ENCODE peak calls at places on chromosomes 16 and 17, in five cellular contexts. One of them, this sample, is unnamed.
A peak's percentile ranks its signal among the peaks of the same experiment; 100 is the strongest.

GRCh38 chr16:4309833-4310266 is 6.0 kb upstream of the GLIS2 start:
- DNase-seq in fibroblast of lung: peak; percentile 83
- DNase-seq in esophagus squamous epithelium: no peak
- DNase-seq in PC-3: peak; percentile 58
- DNase-seq in AG09319: peak; percentile 79
- DNase-seq in this sample: no peak

GRCh38 chr17:850828-851759 is 68.9 kb downstream of the MRM3 start:
- DNase-seq in fibroblast of lung: peak; percentile 30
- DNase-seq in PC-3: no peak
- DNase-seq in esophagus squamous epithelium: no peak
- DNase-seq in AG09319: no peak
- DNase-seq in this sample: no peak

GRCh38 chr17:51165680-51166197 is 472 bp upstream of the NME2 start:
- DNase-seq in AG09319: no peak
- DNase-seq in PC-3: no peak
- DNase-seq in fibroblast of lung: no peak
- DNase-seq in esophagus squamous epithelium: no peak
- DNase-seq in this sample: no peak

GRCh38 chr16:46746821-46747776 is 1.0 kb downstream of the MYLK3 start:
- DNase-seq in AG09319: no peak
- DNase-seq in fibroblast of lung: no peak
- DNase-seq in esophagus squamous epithelium: no peak
- DNase-seq in PC-3: no peak
- DNase-seq in this sample: no peak

GRCh38 chr17:37417852-37418251 is 11.2 kb downstream of the TADA2A start:
- DNase-seq in fibroblast of lung: peak; percentile 13
- DNase-seq in AG09319: no peak
- DNase-seq in PC-3: peak; percentile 38
- DNase-seq in esophagus squamous epithelium: no peak
- DNase-seq in this sample: no peak

GRCh38 chr17:50863221-50863843 is 2.8 kb downstream of the TOB1 start:
- DNase-seq in PC-3: peak; percentile 67
- DNase-seq in fibroblast of lung: peak; percentile 49
- DNase-seq in esophagus squamous epithelium: no peak
- DNase-seq in AG09319: no peak
- DNase-seq in this sample: peak; percentile 53

GRCh38 chr16:82603784-82604411 is 22.9 kb upstream of the CDH13 start:
- DNase-seq in esophagus squamous epithelium: no peak
- DNase-seq in fibroblast of lung: peak; percentile 75
- DNase-seq in AG09319: no peak
- DNase-seq in PC-3: peak; percentile 47
- DNase-seq in this sample: no peak

GRCh38 chr16:1054660-1055556 is 17.6 kb upstream of the SSTR5 start:
- DNase-seq in AG09319: no peak
- DNase-seq in esophagus squamous epithelium: no peak
- DNase-seq in PC-3: peak; percentile 50
- DNase-seq in fibroblast of lung: peak; percentile 42
- DNase-seq in this sample: no peak

GRCh38 chr17:61597606-61598005 is 6.6 kb upstream of the NACA2 start:
- DNase-seq in fibroblast of lung: no peak
- DNase-seq in esophagus squamous epithelium: no peak
- DNase-seq in AG09319: no peak
- DNase-seq in PC-3: no peak
- DNase-seq in this sample: no peak

GRCh38 chr17:36647598-36647997 is 46.2 kb downstream of the MRM1 start:
- DNase-seq in esophagus squamous epithelium: no peak
- DNase-seq in AG09319: no peak
- DNase-seq in fibroblast of lung: no peak
- DNase-seq in PC-3: no peak
- DNase-seq in this sample: no peak

GRCh38 chr17:17347234-17347955 is 44.2 kb downstream of the NT5M start:
- DNase-seq in PC-3: no peak
- DNase-seq in esophagus squamous epithelium: no peak
- DNase-seq in fibroblast of lung: no peak
- DNase-seq in AG09319: no peak
- DNase-seq in this sample: no peak

GRCh38 chr17:79939755-79940154 is 95.9 kb downstream of the TBC1D16 start:
- DNase-seq in PC-3: no peak
- DNase-seq in fibroblast of lung: no peak
- DNase-seq in AG09319: no peak
- DNase-seq in esophagus squamous epithelium: no peak
- DNase-seq in this sample: no peak

GRCh38 chr17:81735181-81736102 is 23.4 kb downstream of the SLC25A10 start:
- DNase-seq in esophagus squamous epithelium: no peak
- DNase-seq in AG09319: no peak
- DNase-seq in PC-3: peak; percentile 70
- DNase-seq in fibroblast of lung: no peak
- DNase-seq in this sample: peak; percentile 67

GRCh38 chr17:50161023-50161910 is 4.5 kb upstream of the SGCA start:
- DNase-seq in fibroblast of lung: peak; percentile 87
- DNase-seq in AG09319: peak; percentile 73
- DNase-seq in esophagus squamous epithelium: peak; percentile 65
- DNase-seq in PC-3: peak; percentile 95
- DNase-seq in this sample: peak; percentile 98

GRCh38 chr16:72349719-72350118 is 177.8 kb upstream of the PMFBP1 start:
- DNase-seq in PC-3: no peak
- DNase-seq in AG09319: no peak
- DNase-seq in fibroblast of lung: no peak
- DNase-seq in esophagus squamous epithelium: no peak
- DNase-seq in this sample: no peak

GRCh38 chr17:10226930-10227695 is 28.7 kb upstream of the GAS7 start:
- DNase-seq in PC-3: peak; percentile 31
- DNase-seq in fibroblast of lung: peak; percentile 34
- DNase-seq in esophagus squamous epithelium: no peak
- DNase-seq in AG09319: no peak
- DNase-seq in this sample: no peak

GRCh38 chr17:38572665-38573365 is 32.9 kb downstream of the SRCIN1 start:
- DNase-seq in esophagus squamous epithelium: no peak
- DNase-seq in AG09319: no peak
- DNase-seq in PC-3: peak; percentile 13
- DNase-seq in fibroblast of lung: no peak
- DNase-seq in this sample: no peak

DNA sequence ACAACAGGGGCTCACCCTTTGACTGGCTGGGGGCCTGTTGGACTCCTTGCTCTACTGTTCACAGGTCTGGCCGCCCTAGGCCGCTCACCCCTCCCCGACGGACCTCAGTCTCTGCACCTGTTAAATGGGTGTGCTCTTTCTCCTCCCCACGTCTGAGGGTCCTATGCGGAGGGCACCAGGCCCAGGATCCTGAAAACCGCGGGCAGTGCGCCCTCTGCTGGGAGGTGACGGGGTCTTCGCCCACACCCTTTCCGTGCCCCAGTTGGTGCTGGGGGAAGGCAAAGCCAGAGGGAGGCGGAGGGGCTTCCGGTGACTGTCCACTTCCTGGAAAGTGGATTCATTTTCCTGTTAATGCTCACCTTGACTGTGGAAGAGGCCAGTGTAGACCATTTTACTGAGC is 1010.9 kb downstream of the KCNJ18 start:
- DNase-seq in AG09319: no peak
- DNase-seq in fibroblast of lung: no peak
- DNase-seq in esophagus squamous epithelium: no peak
- DNase-seq in PC-3: no peak
- DNase-seq in this sample: no peak
- TF ChIP-seq CTCF in AG09319: no peak
- TF ChIP-seq CTCF in fibroblast of lung: no peak
- TF ChIP-seq CTCF in esophagus squamous epithelium: no peak
- TF ChIP-seq CTCF in PC-3: peak; percentile 46
- TF ChIP-seq CTCF in this sample: no peak

GRCh38 chr17:42252528-42253172 is 23.5 kb downstream of the STAT5B start:
- DNase-seq in fibroblast of lung: no peak
- DNase-seq in esophagus squamous epithelium: no peak
- DNase-seq in AG09319: no peak
- DNase-seq in PC-3: no peak
- DNase-seq in this sample: no peak

GRCh38 chr17:42253173-42253545 is 23.0 kb downstream of the STAT5B start:
- DNase-seq in PC-3: no peak
- DNase-seq in AG09319: no peak
- DNase-seq in esophagus squamous epithelium: no peak
- DNase-seq in fibroblast of lung: no peak
- DNase-seq in this sample: no peak

GRCh38 chr17:42253601-42254000 is 22.6 kb downstream of the STAT5B start:
- DNase-seq in AG09319: no peak
- DNase-seq in fibroblast of lung: no peak
- DNase-seq in PC-3: no peak
- DNase-seq in esophagus squamous epithelium: no peak
- DNase-seq in this sample: no peak

GRCh38 chr17:42249681-42250446 is 26.3 kb downstream of the STAT5B start:
- DNase-seq in fibroblast of lung: no peak
- DNase-seq in PC-3: no peak
- DNase-seq in AG09319: no peak
- DNase-seq in esophagus squamous epithelium: no peak
- DNase-seq in this sample: no peak

DNA sequence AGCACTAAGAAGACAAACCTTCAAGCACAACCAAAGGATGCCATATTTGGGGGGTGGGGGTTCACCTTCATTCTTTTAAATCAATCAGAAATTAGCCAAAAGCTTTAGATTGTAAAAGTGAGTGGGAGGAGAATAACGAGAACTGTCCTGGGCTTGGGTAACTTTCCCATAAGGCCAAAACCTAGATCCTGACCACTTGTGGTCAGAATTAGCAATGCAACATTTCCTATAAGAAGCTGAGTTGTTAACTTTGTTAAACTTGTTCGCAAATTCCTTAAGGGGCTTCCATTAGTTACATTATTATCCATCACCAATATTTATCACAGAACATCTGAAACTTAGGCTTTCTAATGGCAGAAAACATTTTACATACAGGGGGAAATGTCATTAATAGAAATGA is 25.1 kb downstream of the STAT5B start:
- DNase-seq in fibroblast of lung: peak; percentile 48
- DNase-seq in AG09319: no peak
- DNase-seq in esophagus squamous epithelium: no peak
- DNase-seq in PC-3: no peak
- DNase-seq in this sample: no peak
- TF ChIP-seq CTCF in fibroblast of lung: peak; percentile 47
- TF ChIP-seq CTCF in AG09319: peak; percentile 12
- TF ChIP-seq CTCF in esophagus squamous epithelium: no peak
- TF ChIP-seq CTCF in PC-3: no peak
- TF ChIP-seq CTCF in this sample: peak; percentile 44

GRCh38 chr17:56893503-56893902 is 20.3 kb downstream of the TRIM25 start:
- DNase-seq in AG09319: no peak
- DNase-seq in PC-3: no peak
- DNase-seq in esophagus squamous epithelium: no peak
- DNase-seq in fibroblast of lung: no peak
- DNase-seq in this sample: no peak

GRCh38 chr17:56890390-56890789 is 23.5 kb downstream of the TRIM25 start:
- DNase-seq in AG09319: no peak
- DNase-seq in fibroblast of lung: no peak
- DNase-seq in esophagus squamous epithelium: no peak
- DNase-seq in PC-3: no peak
- DNase-seq in this sample: no peak

GRCh38 chr17:56892333-56892732 is 21.5 kb downstream of the TRIM25 start:
- DNase-seq in fibroblast of lung: no peak
- DNase-seq in esophagus squamous epithelium: no peak
- DNase-seq in AG09319: no peak
- DNase-seq in PC-3: no peak
- DNase-seq in this sample: no peak

GRCh38 chr17:56890906-56891674 is 22.8 kb downstream of the TRIM25 start:
- DNase-seq in fibroblast of lung: no peak
- DNase-seq in PC-3: no peak
- DNase-seq in esophagus squamous epithelium: no peak
- DNase-seq in AG09319: no peak
- DNase-seq in this sample: no peak

GRCh38 chr17:56891751-56892150 is 22.1 kb downstream of the TRIM25 start:
- DNase-seq in PC-3: no peak
- DNase-seq in AG09319: no peak
- DNase-seq in esophagus squamous epithelium: no peak
- DNase-seq in fibroblast of lung: no peak
- DNase-seq in this sample: no peak
- TF ChIP-seq CTCF in PC-3: peak; percentile 66
- TF ChIP-seq CTCF in AG09319: peak; percentile 21
- TF ChIP-seq CTCF in esophagus squamous epithelium: peak; percentile 35
- TF ChIP-seq CTCF in fibroblast of lung: peak; percentile 40
- TF ChIP-seq CTCF in this sample: peak; percentile 42

DNA sequence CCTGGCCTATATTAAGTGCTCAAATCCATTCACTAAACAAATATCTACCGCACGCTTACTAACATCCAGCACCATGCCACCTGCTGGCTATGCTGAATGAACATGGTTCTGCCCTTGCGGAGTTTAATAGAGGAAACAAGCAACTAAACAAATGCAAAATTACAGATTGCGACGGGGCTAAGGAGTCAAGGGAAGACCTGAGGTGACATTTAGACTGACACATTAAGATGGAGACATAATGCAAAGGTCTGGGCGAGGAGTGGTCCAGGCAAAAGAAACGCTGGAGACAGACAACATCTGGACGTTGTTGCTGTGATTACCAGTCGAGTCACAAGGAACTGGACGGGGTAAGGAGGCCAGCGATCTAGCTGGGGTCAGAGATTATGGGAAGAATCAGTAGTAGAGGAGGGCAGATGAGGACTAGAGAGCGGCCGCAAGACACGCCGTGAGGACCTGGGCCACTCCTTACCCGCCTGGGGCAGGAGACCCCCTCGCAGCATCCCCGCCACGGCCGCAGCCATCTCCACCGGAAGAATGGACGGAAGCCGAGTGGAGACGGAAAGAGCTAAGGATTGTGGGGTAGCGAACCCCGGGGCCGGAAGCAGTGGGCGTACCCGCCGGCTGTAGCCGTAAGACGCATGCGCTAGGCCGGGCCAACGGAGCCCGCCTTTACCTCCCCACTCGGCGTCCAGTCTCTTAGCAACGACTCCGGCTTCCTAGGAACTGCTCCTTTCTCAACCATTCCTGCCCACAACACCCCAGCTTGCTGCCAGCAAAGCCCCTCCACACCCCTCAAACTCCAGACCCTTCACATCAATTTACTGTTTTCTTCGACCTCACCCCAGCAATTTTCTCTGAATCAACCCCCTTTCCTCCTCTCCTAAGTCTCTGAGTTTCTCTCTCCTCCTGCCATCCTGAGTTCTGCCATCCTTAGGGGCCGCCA is at the start of the genes LRRC46 and MRPL10:
- DNase-seq in fibroblast of lung: peak; percentile 92
- DNase-seq in PC-3: peak; percentile 96
- DNase-seq in AG09319: peak; percentile 82
- DNase-seq in esophagus squamous epithelium: peak; percentile 57
- DNase-seq in this sample: peak; percentile 96
- TF ChIP-seq CTCF in fibroblast of lung: peak; percentile 42
- TF ChIP-seq CTCF in PC-3: peak; percentile 86
- TF ChIP-seq CTCF in AG09319: peak; percentile 38
- TF ChIP-seq CTCF in esophagus squamous epithelium: peak; percentile 57
- TF ChIP-seq CTCF in this sample: peak; percentile 57

GRCh38 chr16:50335198-50335958 is 33.4 kb downstream of the BRD7 start:
- DNase-seq in esophagus squamous epithelium: no peak
- DNase-seq in AG09319: no peak
- DNase-seq in PC-3: no peak
- DNase-seq in fibroblast of lung: peak; percentile 5
- DNase-seq in this sample: no peak
- TF ChIP-seq CTCF in esophagus squamous epithelium: no peak
- TF ChIP-seq CTCF in AG09319: no peak
- TF ChIP-seq CTCF in PC-3: no peak
- TF ChIP-seq CTCF in fibroblast of lung: no peak
- TF ChIP-seq CTCF in this sample: no peak

This sample was measured in type B pancreatic cell.